ENCODE peak calls at places on chromosomes 7 and 10, in four cellular contexts. U is K562, B is HepG2, X is A549. D is an unnamed sample.

GRCh38 chr10:62618576-62619408 is 185.7 kb upstream of the ADO start:
- DNase-seq in X (peak; percentile 19), B (no peak), U (no peak), D (peak; percentile 85)

GRCh38 chr7:28179081-28180030 is 1.2 kb downstream of the JAZF1 start:
- DNase-seq in X (peak; percentile 53), U (peak; percentile 81), B (no peak), D (peak; percentile 89)

GRCh38 chr10:42989481-42989921 is 87.4 kb upstream of the RET start:
- DNase-seq in B (no peak), U (no peak), X (no peak), D (peak; percentile 24)

GRCh38 chr10:124211921-124212320 is 118.5 kb upstream of the CHST15 start:
- DNase-seq in B (no peak), U (no peak), X (no peak), D (no peak)

GRCh38 chr7:40057292-40057691 is 77.1 kb downstream of the MPLKIP start:
- DNase-seq in U (peak; percentile 18), X (no peak), B (no peak), D (no peak)

GRCh38 chr10:106958591-106959328 is 205.7 kb downstream of the SORCS1 start:
- DNase-seq in B (no peak), U (no peak), X (no peak), D (no peak)

GRCh38 chr10:219731-220472 is 84.6 kb downstream of the ZMYND11 start:
- DNase-seq in U (no peak), B (no peak), X (no peak), D (no peak)

GRCh38 chr7:40755438-40755837 is 620.6 kb downstream of the SUGCT start:
- DNase-seq in U (no peak), X (no peak), B (peak; percentile 87), D (no peak)

GRCh38 chr7:107441576-107442422 is 28.1 kb upstream of the GPR22 start:
- DNase-seq in U (no peak), B (no peak), X (no peak), D (peak; percentile 12)

GRCh38 chr10:110387983-110388681 is 83.4 kb upstream of the SMNDC1 start:
- DNase-seq in B (no peak), X (no peak), U (no peak), D (no peak)

GRCh38 chr10:13527864-13528137 is 1.0 kb downstream of the BEND7 start:
- DNase-seq in X (no peak), U (no peak), B (no peak), D (no peak)

GRCh38 chr10:114638874-114639625 is 19.0 kb downstream of the ABLIM1 start:
- DNase-seq in U (no peak), X (no peak), B (no peak), D (peak; percentile 84)

GRCh38 chr7:16293669-16294425 is 127.5 kb downstream of the CRPPA start:
- DNase-seq in X (no peak), U (no peak), B (no peak), D (no peak)

GRCh38 chr7:103857435-103857834 is 132.0 kb downstream of the RELN start:
- DNase-seq in B (no peak), U (peak; percentile 19), X (peak; percentile 2), D (no peak)

GRCh38 chr7:29039747-29040569 is 81.8 kb upstream of the TRIL start:
- DNase-seq in X (no peak), U (no peak), B (no peak), D (no peak)

GRCh38 chr10:119370046-119370770 is 162.8 kb downstream of the GRK5 start:
- DNase-seq in X (no peak), U (no peak), B (no peak), D (no peak)

GRCh38 chr10:132670546-132670945 is 115.4 kb downstream of the NKX6-2 start:
- DNase-seq in B (no peak), X (no peak), U (no peak), D (no peak)

GRCh38 chr7:105699568-105700236 is 118.4 kb upstream of the EFCAB10 start:
- DNase-seq in U (no peak), X (no peak), B (peak; percentile 54), D (no peak)

GRCh38 chr10:4214912-4215311 is 429.9 kb upstream of the KLF6 start:
- DNase-seq in X (no peak), U (no peak), B (no peak), D (no peak)

GRCh38 chr7:84193787-84194186 is 802 bp downstream of the SEMA3A start:
- DNase-seq in B (no peak), U (no peak), X (no peak), D (no peak)

GRCh38 chr10:7671121-7671520 is 4.4 kb upstream of the ITIH5 start:
- DNase-seq in U (no peak), X (no peak), B (no peak), D (no peak)

GRCh38 chr10:30755474-30755873 is 125.9 kb upstream of the LYZL2 start:
- DNase-seq in U (no peak), B (no peak), X (no peak), D (no peak)

GRCh38 chr10:74488907-74489306 is 337.5 kb upstream of the KAT6B start:
- DNase-seq in X (no peak), B (no peak), U (no peak), D (no peak)

GRCh38 chr10:77925795-77926565 is 575 bp downstream of the DLG5 start:
- DNase-seq in B (no peak), X (peak; percentile 54), U (peak; percentile 58), D (peak; percentile 70)

GRCh38 chr7:77536017-77536412 is 1.1 kb upstream of the PTPN12 start:
- DNase-seq in B (no peak), U (no peak), X (peak; percentile 23), D (no peak)

GRCh38 chr7:147771344-147771743 is 819.2 kb upstream of the C7orf33 start:
- DNase-seq in B (no peak), U (no peak), X (no peak), D (no peak)

GRCh38 chr10:69653561-69653960 is 23.5 kb downstream of the FAM241B start:
- DNase-seq in X (no peak), U (no peak), B (no peak), D (no peak)

GRCh38 chr7:81484266-81484665 is 285.6 kb downstream of the HGF start:
- DNase-seq in U (no peak), B (peak; percentile 4), X (no peak), D (peak; percentile 46)

GRCh38 chr7:32290015-32290414 is 200.2 kb downstream of the LSM5 start:
- DNase-seq in X (no peak), B (no peak), U (no peak), D (no peak)

GRCh38 chr7:2521952-2522591 is 2.5 kb downstream of the LFNG start:
- DNase-seq in X (peak; percentile 51), U (no peak), B (no peak), D (peak; percentile 77)

GRCh38 chr10:56481521-56482091 is 120.5 kb upstream of the ZWINT start:
- DNase-seq in U (no peak), X (no peak), B (no peak), D (no peak)
- TF ChIP-seq CTCF in U (no peak), X (no peak), B (no peak), D (no peak)

DNA sequence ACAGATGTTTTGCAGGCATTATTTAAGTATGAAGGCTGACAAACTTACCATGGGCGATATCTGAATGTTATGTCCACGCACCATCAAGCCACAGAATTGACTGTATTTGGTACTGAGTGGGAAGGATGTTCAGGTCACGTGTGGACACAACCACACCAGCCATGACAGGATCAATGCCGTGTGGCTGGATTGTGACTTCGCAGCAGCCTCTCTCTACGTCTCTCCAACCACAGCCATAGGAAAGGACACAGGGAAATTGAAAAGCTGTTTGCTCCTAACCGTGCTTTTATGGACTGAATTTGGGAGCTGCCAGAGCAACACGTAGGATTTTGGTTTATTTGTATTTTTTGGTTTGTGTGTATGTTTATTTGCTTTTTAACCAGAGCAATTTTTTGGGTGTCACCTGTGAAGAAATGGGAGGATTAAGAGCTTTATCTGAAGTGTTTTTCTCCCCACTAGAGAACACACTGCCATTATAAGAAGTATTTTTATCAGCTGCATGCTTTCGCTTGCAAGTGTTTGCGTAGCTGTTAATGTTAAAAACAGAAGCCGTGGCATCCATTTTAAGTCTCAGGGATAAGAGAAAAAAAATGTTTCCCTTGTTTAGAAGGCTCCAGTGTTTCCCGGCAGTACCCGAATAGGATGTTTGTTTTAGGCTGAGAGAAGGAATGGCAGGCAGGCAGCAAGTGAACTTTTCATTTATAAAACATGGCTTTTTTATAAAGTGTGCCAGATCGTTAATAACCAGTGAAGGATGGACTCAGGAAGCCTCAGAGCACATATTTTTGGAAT is 401.1 kb upstream of the NFE2L3 start:
- DNase-seq in X (no peak), U (no peak), B (no peak), D (no peak)
- H3K4me3 ChIP-seq in X (no peak overlapping the region), U (no peak overlapping the region), B (no peak overlapping the region), D (no peak overlapping the region)

GRCh38 chr10:87101996-87102395 is 7.0 kb downstream of the SHLD2 start:
- DNase-seq in X (no peak), B (no peak), U (no peak), D (no peak)
- TF ChIP-seq MYC in X (no peak), B (no peak), U (no peak), D (no peak)

GRCh38 chr10:23095966-23096813 is 811 bp downstream of the MSRB2 start:
- DNase-seq in B (peak; percentile 6), U (peak; percentile 57), X (peak; percentile 34), D (peak; percentile 60)
- TF ChIP-seq CTCF in B (no peak), U (no peak), X (no peak), D (no peak)

GRCh38 chr7:524800-525199 is 5.2 kb upstream of the PDGFA start:
- DNase-seq in B (no peak), U (no peak), X (no peak), D (no peak)

GRCh38 chr7:522071-522937 is 2.7 kb upstream of the PDGFA start:
- DNase-seq in B (no peak), U (peak; percentile 79), X (no peak), D (peak; percentile 44)

GRCh38 chr7:523436-524336 is 4.0 kb upstream of the PDGFA start:
- DNase-seq in U (peak; percentile 74), X (no peak), B (no peak), D (no peak)

GRCh38 chr7:521221-522070 is 1.8 kb upstream of the PDGFA start:
- DNase-seq in B (no peak), U (no peak), X (peak; percentile 55), D (no peak)

DNA sequence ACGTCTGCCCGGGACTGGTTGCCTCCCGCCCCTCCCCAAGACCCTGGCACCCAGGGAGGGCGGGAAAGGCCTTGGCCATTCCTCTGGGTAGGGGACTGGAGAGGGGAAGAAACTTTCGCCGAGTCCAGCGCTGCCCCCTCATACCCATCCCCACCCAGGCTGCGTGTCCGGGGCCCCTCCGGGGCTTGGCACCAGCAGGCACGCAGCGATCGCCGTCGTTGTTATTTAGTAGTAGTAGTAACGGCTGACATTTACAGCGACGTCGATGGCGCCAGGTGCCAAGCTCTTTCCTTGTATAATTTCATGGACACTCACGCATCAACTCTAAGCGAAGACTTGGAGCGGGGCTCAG is 3.3 kb upstream of the PDGFA start:
- DNase-seq in B (no peak), U (no peak), X (no peak), D (no peak)
- H3K4me3 ChIP-seq in B (no peak overlapping the region), U (no peak overlapping the region), X (no peak overlapping the region), D (no peak overlapping the region)

GRCh38 chr7:45082831-45083331 is 5.9 kb downstream of the NACAD start:
- DNase-seq in X (no peak), U (no peak), B (no peak), D (no peak)
- TF ChIP-seq MYC in X (no peak), U (no peak), B (no peak), D (no peak)

DNA sequence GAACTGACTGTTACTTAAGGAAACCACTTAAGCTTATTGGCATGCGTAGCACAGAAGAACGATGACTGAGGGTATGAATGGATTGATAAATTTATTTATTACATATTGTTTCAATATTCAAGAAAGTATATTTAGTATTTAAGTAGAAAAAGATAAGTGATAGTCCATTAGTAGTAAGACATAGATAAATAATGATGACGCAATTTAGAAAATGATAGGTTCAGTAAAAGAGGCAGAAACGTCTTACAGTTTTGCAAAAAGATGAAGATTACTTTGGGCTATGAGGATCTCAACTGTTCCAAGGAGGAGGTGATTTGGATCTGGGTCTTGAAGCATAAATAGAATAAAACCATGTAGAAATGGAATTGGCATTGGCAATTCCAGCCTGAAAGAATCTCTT is 36.6 kb upstream of the RSU1 start:
- DNase-seq in B (no peak), U (no peak), X (no peak), D (no peak)
- TF ChIP-seq CTCF in B (no peak), U (no peak), X (no peak), D (no peak)